ENCODE peak calls at places on chromosome 2, in nine cellular contexts. A is coronary artery, K is foreskin fibroblast, C is GM12865, I is Peyer's patch, X is tibial artery, R is neural progenitor cell, V is lower lobe of right lung, Y is spleen. T is an unnamed sample.

GRCh38 chr2:73111300-73112025 is 1.3 kb downstream of the RAB11FIP5 start:
- DNase-seq in Y (peak), K (peak), R (peak), C (no peak), I (peak), X (peak), V (no peak), A (no peak), T (no peak)

GRCh38 chr2:105262662-105263091 is 21.1 kb downstream of the GPR45 start:
- DNase-seq in A (no peak), K (peak), I (no peak), Y (no peak), V (no peak), X (no peak), C (no peak), R (no peak), T (no peak)

GRCh38 chr2:237491515-237492118 is 4.6 kb downstream of the MLPH start:
- DNase-seq in A (peak), V (no peak), I (peak), R (no peak), K (no peak), X (no peak), C (no peak), Y (peak), T (no peak)

GRCh38 chr2:168758970-168759820 is 43.2 kb upstream of the NOSTRIN start:
- DNase-seq in Y (no peak), C (peak), R (peak), I (no peak), K (peak), V (no peak), A (no peak), X (no peak), T (no peak)

GRCh38 chr2:120817956-120818325 is 82.3 kb downstream of the GLI2 start:
- DNase-seq in A (no peak), C (no peak), I (peak), X (peak), V (peak), K (no peak), R (no peak), Y (peak), T (no peak)

GRCh38 chr2:105379741-105380186 is 19.1 kb downstream of the FHL2 start:
- DNase-seq in R (no peak), V (no peak), K (no peak), X (no peak), I (no peak), C (no peak), Y (no peak), A (peak), T (no peak)

GRCh38 chr2:147806846-147807245 is 38.0 kb upstream of the ACVR2A start:
- DNase-seq in A (no peak), C (no peak), I (no peak), Y (no peak), R (no peak), K (no peak), V (no peak), X (no peak), T (no peak)

GRCh38 chr2:37284386-37284785 is 40.2 kb downstream of the PRKD3 start:
- DNase-seq in X (no peak), V (no peak), R (no peak), K (peak), I (no peak), Y (no peak), C (no peak), A (no peak), T (no peak)

GRCh38 chr2:72887032-72887835 is at the start of gene SPR:
- DNase-seq in R (peak), X (peak), C (peak), Y (peak), K (peak), I (peak), V (peak), A (peak), T (peak)

GRCh38 chr2:168348076-168348475 is 100.7 kb upstream of the STK39 start:
- DNase-seq in C (peak), Y (no peak), K (peak), X (no peak), A (no peak), R (peak), V (no peak), I (no peak), T (no peak)

GRCh38 chr2:6986251-6986893 is 69.2 kb downstream of the RNF144A start:
- DNase-seq in A (no peak), C (no peak), K (no peak), I (no peak), V (no peak), X (no peak), Y (no peak), R (peak), T (no peak)

GRCh38 chr2:212359425-212360067 is 179.1 kb downstream of the ERBB4 start:
- DNase-seq in V (no peak), X (no peak), Y (no peak), I (no peak), A (no peak), C (no peak), R (peak), K (no peak), T (no peak)

GRCh38 chr2:46471-47345 is at the start of gene FAM110C:
- DNase-seq in R (peak), Y (peak), K (peak), A (peak), I (peak), X (peak), C (no peak), V (peak), T (no peak)

GRCh38 chr2:138766464-138766863 is 13.7 kb downstream of the NXPH2 start:
- DNase-seq in K (no peak), X (no peak), C (no peak), Y (no peak), V (no peak), A (no peak), R (no peak), I (no peak), T (no peak)

GRCh38 chr2:72934683-72935610 is 17.6 kb downstream of the EMX1 start:
- DNase-seq in A (no peak), C (peak), I (peak), Y (peak), V (no peak), R (peak), K (no peak), X (no peak), T (no peak)

GRCh38 chr2:64742678-64743077 is 89.0 kb upstream of the SERTAD2 start:
- DNase-seq in C (no peak), V (no peak), Y (no peak), X (no peak), A (no peak), K (no peak), I (no peak), R (no peak), T (no peak)

GRCh38 chr2:174120346-174120745 is 128.0 kb downstream of the OLA1 start:
- DNase-seq in V (no peak), C (peak), A (no peak), R (no peak), Y (no peak), X (no peak), K (peak), I (no peak), T (no peak)

GRCh38 chr2:65666156-65666725 is 233.8 kb upstream of the SPRED2 start:
- DNase-seq in X (no peak), V (no peak), R (no peak), Y (no peak), K (peak), I (no peak), A (no peak), C (peak), T (peak)

GRCh38 chr2:64837116-64837704 is 152.0 kb upstream of the SLC1A4 start:
- DNase-seq in V (no peak), R (no peak), A (no peak), X (no peak), Y (no peak), I (no peak), K (peak), C (no peak), T (no peak)

DNA sequence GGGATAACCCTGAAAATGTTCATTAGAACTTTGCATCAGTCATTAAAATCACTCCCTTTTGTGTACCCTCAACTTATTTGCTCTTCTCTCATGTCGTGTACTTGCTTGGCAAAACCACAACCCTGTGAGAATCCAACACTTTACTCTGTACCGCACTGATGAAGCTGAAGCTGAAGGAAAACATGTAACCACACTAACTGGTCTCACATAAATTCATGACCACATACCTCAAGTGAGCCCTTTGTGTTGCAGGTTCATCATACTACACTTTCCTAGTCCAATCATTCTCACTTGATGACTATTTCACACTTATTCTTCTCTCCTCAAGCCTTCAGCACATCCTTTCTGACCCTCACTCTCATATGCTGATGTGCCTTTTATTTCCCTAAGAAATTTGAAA is 175.4 kb downstream of the DPP4 start:
- DNase-seq in X (no peak), C (no peak), I (no peak), V (no peak), Y (no peak), R (no peak), A (no peak), K (no peak), T (no peak)
- H3K4me3 ChIP-seq in X (no peak), C (no peak), I (no peak), V (no peak), Y (no peak), R (no peak), A (no peak), K (no peak), T (no peak)

DNA sequence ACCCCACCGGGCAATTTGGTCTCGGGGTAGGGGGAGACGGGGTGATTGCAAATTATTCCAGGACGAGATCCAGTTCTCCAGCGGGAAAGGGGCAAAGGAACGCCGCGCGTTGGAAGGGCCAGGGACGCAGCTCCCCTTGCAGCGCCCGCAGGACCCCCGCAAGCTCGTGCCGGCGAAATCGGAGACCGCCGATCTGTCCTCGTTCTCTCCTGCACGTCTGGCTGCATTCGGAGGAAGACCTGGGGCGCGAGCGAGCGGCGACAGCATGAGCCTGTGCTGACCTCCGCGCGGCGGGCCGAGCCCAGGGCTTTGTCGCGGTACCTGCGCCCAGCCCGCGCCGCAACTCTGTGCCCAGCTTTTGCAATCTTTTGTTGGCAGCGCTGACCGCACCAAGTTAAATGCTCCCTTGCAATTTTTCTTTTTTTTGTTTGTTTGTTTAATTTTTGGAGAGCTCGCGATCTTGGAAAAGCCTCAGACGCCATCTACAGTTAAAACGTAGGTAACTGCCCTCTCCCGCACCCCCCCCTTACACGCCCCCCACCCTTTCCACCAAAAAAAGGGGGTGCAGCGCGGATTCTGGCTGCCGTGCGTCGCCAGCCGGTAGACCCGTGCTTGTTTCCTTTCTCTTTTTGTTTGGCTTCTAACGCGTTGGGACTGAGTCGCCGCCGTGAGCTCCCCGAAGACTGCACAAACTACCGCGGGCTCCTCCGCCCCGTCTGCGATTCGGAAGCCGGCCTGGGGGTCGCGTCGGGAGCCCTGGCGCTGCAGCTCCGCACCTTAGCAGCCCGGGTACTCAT is 653 bp downstream of the TRIB2 start:
- DNase-seq in V (peak), A (peak), R (peak), X (peak), K (peak), C (peak), I (peak), Y (peak), T (peak)
- TF ChIP-seq CTCF in V (peak), A (peak), R (peak), X (no peak), K (peak), C (peak), I (no peak), Y (peak), T (peak)

GRCh38 chr2:224101820-224102630 is 62.9 kb upstream of the SERPINE2 start:
- DNase-seq in A (no peak), R (no peak), C (no peak), X (no peak), I (no peak), V (no peak), Y (no peak), K (peak), T (no peak)
- H3K4me3 ChIP-seq in A (no peak), R (no peak), C (no peak), X (no peak), I (no peak), V (no peak), Y (no peak), K (no peak), T (no peak)

GRCh38 chr2:157628532-157629415 is at the start of gene ACVR1C:
- DNase-seq in V (peak), X (peak), Y (peak), I (peak), C (peak), R (peak), A (peak), K (peak), T (peak)

GRCh38 chr2:157625311-157625710 is 3.4 kb downstream of the ACVR1C start:
- DNase-seq in C (no peak), I (no peak), Y (no peak), V (no peak), K (peak), A (no peak), R (no peak), X (no peak), T (no peak)

GRCh38 chr2:157628282-157628531 is 457 bp downstream of the ACVR1C start:
- DNase-seq in C (no peak), Y (no peak), I (no peak), R (no peak), X (no peak), A (peak), V (no peak), K (no peak), T (no peak)

GRCh38 chr2:157627594-157628281 is 926 bp downstream of the ACVR1C start:
- DNase-seq in A (peak), K (peak), X (no peak), R (peak), I (no peak), Y (peak), V (peak), C (no peak), T (no peak)
- TF ChIP-seq CTCF in A (no peak), K (no peak), X (no peak), R (no peak), I (no peak), Y (no peak), V (no peak), C (no peak), T (no peak)

T was measured in GM06990.